ENCODE peak calls at places on chromosome 6, in seven cellular contexts. J is HTR-8/SVneo; F is A172; K is activated CD8-positive, alpha-beta T cell treated with anti-CD3 and anti-CD28 coated beads for 36 hours; W is D721Med; I is stimulated activated CD8-positive, alpha-beta memory T cell treated with anti-CD3 and anti-CD28 coated beads, Interleukin-12 subunit alpha, Interleukin-12 subunit beta, amount 100 ng/mL, for 4 hours; S is nucleus accumbens. X is an unnamed sample.

GRCh38 chr6:42745083-42745637 is 743 bp downstream of the TBCC start:
- DNase-seq in S (no peak), W (no peak), F (peak; percentile 13), I (peak; percentile 15), K (peak; percentile 55), J (no peak), X (no peak)

GRCh38 chr6:39193201-39193791 is 36.0 kb downstream of the KCNK5 start:
- DNase-seq in S (peak; percentile 12), I (no peak), K (no peak), W (no peak), J (no peak), F (no peak), X (no peak)

GRCh38 chr6:1131285-1132079 is 180.4 kb upstream of the FOXQ1 start:
- DNase-seq in S (no peak), F (peak; percentile 36), I (no peak), J (no peak), W (no peak), K (no peak), X (no peak)

GRCh38 chr6:9628819-9629218 is 786.1 kb downstream of the TFAP2A start:
- DNase-seq in I (no peak), W (no peak), S (no peak), K (no peak), J (no peak), F (no peak), X (no peak)

GRCh38 chr6:159463440-159463839 is 229.6 kb downstream of the SOD2 start:
- DNase-seq in F (peak; percentile 29), I (no peak), K (no peak), J (no peak), W (no peak), S (no peak), X (no peak)

GRCh38 chr6:139748353-139749146 is 374.1 kb upstream of the CITED2 start:
- DNase-seq in S (no peak), J (no peak), I (no peak), F (peak; percentile 31), K (no peak), W (no peak), X (no peak)

GRCh38 chr6:159033160-159034049 is 11.4 kb downstream of the TAGAP start:
- DNase-seq in J (no peak), I (no peak), K (no peak), W (no peak), F (no peak), S (no peak), X (no peak)

GRCh38 chr6:22024973-22025467 is 271.8 kb downstream of the PRL start:
- DNase-seq in J (no peak), K (no peak), W (no peak), F (peak; percentile 27), S (no peak), I (no peak), X (no peak)

GRCh38 chr6:112352607-112353006 is 5.5 kb downstream of the RFPL4B start:
- DNase-seq in S (no peak), J (no peak), K (no peak), F (no peak), I (no peak), W (no peak), X (no peak)

GRCh38 chr6:5179917-5180316 is 80.8 kb downstream of the LYRM4 start:
- DNase-seq in K (no peak), S (no peak), W (no peak), J (no peak), I (no peak), F (peak; percentile 9), X (no peak)

GRCh38 chr6:159461998-159462397 is 231.0 kb downstream of the SOD2 start:
- DNase-seq in I (no peak), S (no peak), W (no peak), F (no peak), K (no peak), J (no peak), X (no peak)

GRCh38 chr6:116351101-116351500 is 19.6 kb upstream of the DSE start:
- DNase-seq in K (no peak), S (no peak), J (no peak), F (no peak), I (no peak), W (no peak), X (no peak)

GRCh38 chr6:79330723-79331122 is 96.2 kb upstream of the HMGN3 start:
- DNase-seq in W (no peak), I (no peak), F (no peak), S (no peak), J (no peak), K (no peak), X (no peak)

GRCh38 chr6:20319520-20320357 is 81.9 kb upstream of the E2F3 start:
- DNase-seq in S (no peak), K (peak; percentile 89), W (no peak), I (peak; percentile 42), J (no peak), F (no peak), X (no peak)

GRCh38 chr6:133396630-133397335 is 155.6 kb downstream of the EYA4 start:
- DNase-seq in K (no peak), J (no peak), F (no peak), I (no peak), W (no peak), S (no peak), X (no peak)

GRCh38 chr6:127641905-127642304 is 64.9 kb downstream of the C6orf58 start:
- DNase-seq in I (no peak), W (no peak), F (peak; percentile 30), S (no peak), J (peak; percentile 33), K (peak; percentile 6), X (no peak)

GRCh38 chr6:15184441-15184861 is 61.4 kb upstream of the JARID2 start:
- DNase-seq in K (peak; percentile 52), I (peak; percentile 5), S (no peak), J (no peak), F (no peak), W (no peak), X (no peak)

GRCh38 chr6:158751842-158752424 is 67.2 kb downstream of the EZR start:
- DNase-seq in F (no peak), S (no peak), K (no peak), I (no peak), W (no peak), J (no peak), X (no peak)

GRCh38 chr6:144811140-144811539 is 526.0 kb downstream of the UTRN start:
- DNase-seq in K (no peak), W (no peak), S (no peak), F (no peak), I (no peak), J (no peak), X (no peak)

GRCh38 chr6:38034269-38034914 is 214.9 kb downstream of the ZFAND3 start:
- DNase-seq in S (no peak), I (no peak), K (no peak), F (peak; percentile 18), W (no peak), J (no peak), X (no peak)

GRCh38 chr6:52416629-52417151 is 3.5 kb upstream of the EFHC1 start:
- DNase-seq in W (no peak), F (peak; percentile 65), I (no peak), J (peak; percentile 59), K (peak; percentile 46), S (no peak), X (no peak)

GRCh38 chr6:31791324-31792089 is 4.0 kb downstream of the VARS1 start:
- DNase-seq in K (peak; percentile 73), I (no peak), W (peak; percentile 92), F (no peak), J (peak; percentile 71), S (no peak), X (no peak)

GRCh38 chr6:7121704-7122241 is 14.0 kb downstream of the RREB1 start:
- DNase-seq in W (no peak), S (no peak), K (no peak), J (no peak), I (no peak), F (no peak), X (no peak)

GRCh38 chr6:151475653-151476523 is 17.9 kb upstream of the CCDC170 start:
- DNase-seq in W (no peak), I (no peak), J (no peak), K (peak; percentile 68), F (peak; percentile 50), S (no peak), X (no peak)

GRCh38 chr6:158610319-158610968 is 34.1 kb downstream of the DYNLT1 start:
- DNase-seq in W (no peak), I (no peak), F (no peak), K (no peak), S (no peak), J (no peak), X (no peak)

GRCh38 chr6:62819640-62820039 is 391.6 kb upstream of the FKBP1C start:
- DNase-seq in K (no peak), F (no peak), W (no peak), I (no peak), S (no peak), J (no peak), X (no peak)

GRCh38 chr6:2970034-2970685 is 1.2 kb downstream of the SERPINB6 start:
- DNase-seq in K (no peak), S (no peak), J (no peak), F (no peak), W (no peak), I (no peak), X (no peak)